ENCODE peak calls at places on chromosome 16, in nine cellular contexts. One of them, this sample, is unnamed.

GRCh38 chr16:11349599-11350276 is 4.5 kb downstream of the RMI2 start:
- DNase-seq in Peyer's patch: peak
- DNase-seq in breast epithelium: peak
- DNase-seq in mammary epithelial cell: peak
- DNase-seq in AG10803: peak
- DNase-seq in ovary: no peak
- DNase-seq in HL-60: peak
- DNase-seq in CD8-positive, alpha-beta T cell: no peak
- DNase-seq in mucosa of descending colon: peak
- DNase-seq in this sample: no peak

GRCh38 chr16:58510776-58511628 is 4.3 kb upstream of the SETD6 start:
- DNase-seq in Peyer's patch: peak
- DNase-seq in breast epithelium: no peak
- DNase-seq in mammary epithelial cell: no peak
- DNase-seq in AG10803: no peak
- DNase-seq in ovary: no peak
- DNase-seq in HL-60: no peak
- DNase-seq in CD8-positive, alpha-beta T cell: no peak
- DNase-seq in mucosa of descending colon: no peak
- DNase-seq in this sample: no peak

GRCh38 chr16:81376880-81377279 is 62.1 kb downstream of the GAN start:
- DNase-seq in Peyer's patch: no peak
- DNase-seq in breast epithelium: no peak
- DNase-seq in mammary epithelial cell: peak
- DNase-seq in AG10803: no peak
- DNase-seq in ovary: no peak
- DNase-seq in HL-60: no peak
- DNase-seq in CD8-positive, alpha-beta T cell: no peak
- DNase-seq in mucosa of descending colon: no peak
- DNase-seq in this sample: no peak

GRCh38 chr16:80120899-80121521 is 419.8 kb upstream of the DYNLRB2 start:
- DNase-seq in Peyer's patch: no peak
- DNase-seq in breast epithelium: no peak
- DNase-seq in mammary epithelial cell: peak
- DNase-seq in AG10803: no peak
- DNase-seq in ovary: no peak
- DNase-seq in HL-60: no peak
- DNase-seq in CD8-positive, alpha-beta T cell: no peak
- DNase-seq in mucosa of descending colon: no peak
- DNase-seq in this sample: no peak

GRCh38 chr16:83470406-83470805 is 337.4 kb upstream of the HSBP1 start:
- DNase-seq in Peyer's patch: no peak
- DNase-seq in breast epithelium: no peak
- DNase-seq in mammary epithelial cell: no peak
- DNase-seq in AG10803: peak
- DNase-seq in ovary: no peak
- DNase-seq in HL-60: no peak
- DNase-seq in CD8-positive, alpha-beta T cell: no peak
- DNase-seq in mucosa of descending colon: no peak
- DNase-seq in this sample: no peak

GRCh38 chr16:57307365-57307764 is 22.9 kb upstream of the PLLP start:
- DNase-seq in Peyer's patch: no peak
- DNase-seq in breast epithelium: peak
- DNase-seq in mammary epithelial cell: no peak
- DNase-seq in AG10803: no peak
- DNase-seq in ovary: no peak
- DNase-seq in HL-60: no peak
- DNase-seq in CD8-positive, alpha-beta T cell: no peak
- DNase-seq in mucosa of descending colon: no peak
- DNase-seq in this sample: no peak

GRCh38 chr16:29804455-29805231 is 1.7 kb upstream of the MAZ start:
- DNase-seq in Peyer's patch: peak
- DNase-seq in breast epithelium: no peak
- DNase-seq in mammary epithelial cell: no peak
- DNase-seq in AG10803: peak
- DNase-seq in ovary: peak
- DNase-seq in HL-60: peak
- DNase-seq in CD8-positive, alpha-beta T cell: no peak
- DNase-seq in mucosa of descending colon: no peak
- DNase-seq in this sample: no peak

GRCh38 chr16:11016524-11016988 is 72.2 kb downstream of the CLEC16A start:
- DNase-seq in Peyer's patch: no peak
- DNase-seq in breast epithelium: no peak
- DNase-seq in mammary epithelial cell: no peak
- DNase-seq in AG10803: peak
- DNase-seq in ovary: no peak
- DNase-seq in HL-60: no peak
- DNase-seq in CD8-positive, alpha-beta T cell: no peak
- DNase-seq in mucosa of descending colon: no peak
- DNase-seq in this sample: no peak

GRCh38 chr16:57999971-58000705 is at the start of gene ZNF319:
- DNase-seq in Peyer's patch: no peak
- DNase-seq in breast epithelium: no peak
- DNase-seq in mammary epithelial cell: peak
- DNase-seq in AG10803: peak
- DNase-seq in ovary: peak
- DNase-seq in HL-60: no peak
- DNase-seq in CD8-positive, alpha-beta T cell: no peak
- DNase-seq in mucosa of descending colon: peak
- DNase-seq in this sample: no peak

GRCh38 chr16:20203277-20203676 is 124.0 kb downstream of the GP2 start:
- DNase-seq in Peyer's patch: no peak
- DNase-seq in breast epithelium: no peak
- DNase-seq in mammary epithelial cell: no peak
- DNase-seq in AG10803: no peak
- DNase-seq in ovary: no peak
- DNase-seq in HL-60: no peak
- DNase-seq in CD8-positive, alpha-beta T cell: no peak
- DNase-seq in mucosa of descending colon: no peak
- DNase-seq in this sample: no peak

GRCh38 chr16:10123141-10123540 is 59.1 kb downstream of the GRIN2A start:
- DNase-seq in Peyer's patch: no peak
- DNase-seq in breast epithelium: no peak
- DNase-seq in mammary epithelial cell: no peak
- DNase-seq in AG10803: peak
- DNase-seq in ovary: no peak
- DNase-seq in HL-60: no peak
- DNase-seq in CD8-positive, alpha-beta T cell: no peak
- DNase-seq in mucosa of descending colon: no peak
- DNase-seq in this sample: no peak

GRCh38 chr16:64982581-64982980 is 139.3 kb downstream of the CDH11 start:
- DNase-seq in Peyer's patch: no peak
- DNase-seq in breast epithelium: no peak
- DNase-seq in mammary epithelial cell: no peak
- DNase-seq in AG10803: peak
- DNase-seq in ovary: no peak
- DNase-seq in HL-60: no peak
- DNase-seq in CD8-positive, alpha-beta T cell: no peak
- DNase-seq in mucosa of descending colon: no peak
- DNase-seq in this sample: no peak

GRCh38 chr16:70700101-70701020 is 14.5 kb upstream of the MTSS2 start:
- DNase-seq in Peyer's patch: no peak
- DNase-seq in breast epithelium: peak
- DNase-seq in mammary epithelial cell: peak
- DNase-seq in AG10803: no peak
- DNase-seq in ovary: no peak
- DNase-seq in HL-60: no peak
- DNase-seq in CD8-positive, alpha-beta T cell: no peak
- DNase-seq in mucosa of descending colon: no peak
- DNase-seq in this sample: no peak

GRCh38 chr16:85686912-85687591 is 1.7 kb downstream of the GINS2 start:
- DNase-seq in Peyer's patch: no peak
- DNase-seq in breast epithelium: no peak
- DNase-seq in mammary epithelial cell: no peak
- DNase-seq in AG10803: no peak
- DNase-seq in ovary: no peak
- DNase-seq in HL-60: no peak
- DNase-seq in CD8-positive, alpha-beta T cell: no peak
- DNase-seq in mucosa of descending colon: peak
- DNase-seq in this sample: peak

GRCh38 chr16:89730610-89731234 is 9.4 kb downstream of the ZNF276 start:
- DNase-seq in Peyer's patch: no peak
- DNase-seq in breast epithelium: no peak
- DNase-seq in mammary epithelial cell: no peak
- DNase-seq in AG10803: no peak
- DNase-seq in ovary: no peak
- DNase-seq in HL-60: no peak
- DNase-seq in CD8-positive, alpha-beta T cell: peak
- DNase-seq in mucosa of descending colon: no peak
- DNase-seq in this sample: no peak

GRCh38 chr16:89727406-89728120 is 6.2 kb downstream of the ZNF276 start:
- DNase-seq in Peyer's patch: no peak
- DNase-seq in breast epithelium: no peak
- DNase-seq in mammary epithelial cell: no peak
- DNase-seq in AG10803: no peak
- DNase-seq in ovary: no peak
- DNase-seq in HL-60: no peak
- DNase-seq in CD8-positive, alpha-beta T cell: no peak
- DNase-seq in mucosa of descending colon: no peak
- DNase-seq in this sample: no peak

GRCh38 chr16:89732142-89732917 is 11.0 kb downstream of the ZNF276 start:
- DNase-seq in Peyer's patch: no peak
- DNase-seq in breast epithelium: no peak
- DNase-seq in mammary epithelial cell: no peak
- DNase-seq in AG10803: no peak
- DNase-seq in ovary: no peak
- DNase-seq in HL-60: no peak
- DNase-seq in CD8-positive, alpha-beta T cell: no peak
- DNase-seq in mucosa of descending colon: no peak
- DNase-seq in this sample: no peak

GRCh38 chr16:89729863-89730574 is 8.7 kb downstream of the ZNF276 start:
- DNase-seq in Peyer's patch: no peak
- DNase-seq in breast epithelium: no peak
- DNase-seq in mammary epithelial cell: no peak
- DNase-seq in AG10803: no peak
- DNase-seq in ovary: no peak
- DNase-seq in HL-60: no peak
- DNase-seq in CD8-positive, alpha-beta T cell: no peak
- DNase-seq in mucosa of descending colon: no peak
- DNase-seq in this sample: no peak

GRCh38 chr16:89729293-89729692 is 8.0 kb downstream of the ZNF276 start:
- DNase-seq in Peyer's patch: no peak
- DNase-seq in breast epithelium: no peak
- DNase-seq in mammary epithelial cell: no peak
- DNase-seq in AG10803: no peak
- DNase-seq in ovary: no peak
- DNase-seq in HL-60: no peak
- DNase-seq in CD8-positive, alpha-beta T cell: no peak
- DNase-seq in mucosa of descending colon: no peak
- DNase-seq in this sample: no peak
- TF ChIP-seq CTCF in Peyer's patch: no peak
- TF ChIP-seq CTCF in breast epithelium: no peak
- TF ChIP-seq CTCF in mammary epithelial cell: no peak
- TF ChIP-seq CTCF in AG10803: no peak
- TF ChIP-seq CTCF in ovary: no peak
- TF ChIP-seq CTCF in HL-60: no peak
- TF ChIP-seq CTCF in CD8-positive, alpha-beta T cell: no peak
- TF ChIP-seq CTCF in mucosa of descending colon: no peak
- TF ChIP-seq CTCF in this sample: no peak

DNA sequence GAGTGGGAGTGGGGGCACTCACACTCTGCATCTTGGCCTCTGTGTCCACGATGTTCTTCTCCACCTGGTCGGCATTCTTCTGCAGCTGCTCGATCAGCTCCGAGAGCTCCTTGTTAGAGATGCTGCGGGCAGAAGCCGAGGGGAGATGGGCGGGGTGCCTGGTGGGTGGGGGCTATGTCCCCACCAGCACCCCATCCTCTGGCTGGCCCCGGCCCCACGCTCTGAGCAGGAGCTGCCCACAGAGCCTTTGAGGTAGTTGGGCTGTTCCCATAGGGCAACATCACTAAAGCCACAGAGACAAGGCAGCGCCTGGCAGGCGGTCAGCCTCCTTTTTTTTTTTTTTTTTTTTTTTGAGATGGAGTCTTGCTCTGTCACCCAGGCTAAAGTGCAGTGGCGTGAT is 26.1 kb downstream of the PPL start:
- DNase-seq in Peyer's patch: no peak
- DNase-seq in breast epithelium: no peak
- DNase-seq in mammary epithelial cell: no peak
- DNase-seq in AG10803: no peak
- DNase-seq in ovary: no peak
- DNase-seq in HL-60: no peak
- DNase-seq in CD8-positive, alpha-beta T cell: no peak
- DNase-seq in mucosa of descending colon: no peak
- DNase-seq in this sample: no peak
- H3K4me3 ChIP-seq in Peyer's patch: no peak
- H3K4me3 ChIP-seq in breast epithelium: no peak
- H3K4me3 ChIP-seq in mammary epithelial cell: no peak
- H3K4me3 ChIP-seq in AG10803: no peak
- H3K4me3 ChIP-seq in ovary: no peak
- H3K4me3 ChIP-seq in HL-60: no peak
- H3K4me3 ChIP-seq in CD8-positive, alpha-beta T cell: no peak
- H3K4me3 ChIP-seq in mucosa of descending colon: no peak
- H3K4me3 ChIP-seq in this sample: no peak

DNA sequence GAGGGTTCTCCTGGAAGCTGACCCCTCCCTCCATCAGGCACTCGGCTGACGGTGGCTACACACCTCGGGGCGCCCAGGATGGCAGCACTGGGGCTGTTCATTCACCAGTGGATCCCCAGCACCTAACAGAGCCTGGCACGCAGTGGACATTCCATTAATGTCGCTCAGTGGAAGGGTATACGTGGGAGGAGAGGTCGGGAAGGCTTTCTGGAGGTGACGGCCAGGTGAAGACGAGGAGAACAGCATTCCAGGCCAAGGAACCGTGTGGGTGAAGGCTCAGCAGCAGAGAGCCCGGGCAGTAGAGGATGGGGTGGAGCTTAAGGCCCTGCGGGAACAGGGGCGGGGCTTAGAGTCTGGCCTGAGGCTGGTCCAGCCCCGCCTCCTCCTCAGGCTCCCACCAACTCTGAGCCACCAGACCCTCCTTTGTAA is 2.5 kb upstream of the HS3ST6 start:
- DNase-seq in Peyer's patch: peak
- DNase-seq in breast epithelium: no peak
- DNase-seq in mammary epithelial cell: no peak
- DNase-seq in AG10803: no peak
- DNase-seq in ovary: no peak
- DNase-seq in HL-60: no peak
- DNase-seq in CD8-positive, alpha-beta T cell: no peak
- DNase-seq in mucosa of descending colon: no peak
- DNase-seq in this sample: no peak
- TF ChIP-seq CTCF in Peyer's patch: no peak
- TF ChIP-seq CTCF in breast epithelium: no peak
- TF ChIP-seq CTCF in mammary epithelial cell: no peak
- TF ChIP-seq CTCF in AG10803: no peak
- TF ChIP-seq CTCF in ovary: no peak
- TF ChIP-seq CTCF in HL-60: no peak
- TF ChIP-seq CTCF in CD8-positive, alpha-beta T cell: no peak
- TF ChIP-seq CTCF in mucosa of descending colon: no peak
- TF ChIP-seq CTCF in this sample: no peak

DNA sequence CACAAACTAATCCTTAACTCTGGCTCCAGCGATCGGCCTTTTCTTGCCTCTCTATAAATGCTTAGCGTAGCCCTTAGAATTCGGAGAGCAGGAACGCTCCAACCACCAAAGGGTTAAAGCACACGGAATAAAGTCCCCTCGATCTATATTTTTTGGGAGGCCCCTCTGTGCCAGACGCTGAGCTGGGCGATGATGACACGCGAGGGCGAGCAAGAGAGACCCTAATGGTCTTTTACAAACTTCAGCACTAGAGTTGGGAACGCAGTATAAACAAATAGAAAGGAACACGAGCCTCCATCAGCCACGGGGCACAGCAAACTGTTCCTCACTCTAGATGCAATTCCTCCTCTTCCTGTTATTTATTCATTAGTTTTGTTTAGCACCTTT is 1.8 kb downstream of the TOX3 start:
- DNase-seq in Peyer's patch: no peak
- DNase-seq in breast epithelium: no peak
- DNase-seq in mammary epithelial cell: no peak
- DNase-seq in AG10803: no peak
- DNase-seq in ovary: no peak
- DNase-seq in HL-60: no peak
- DNase-seq in CD8-positive, alpha-beta T cell: no peak
- DNase-seq in mucosa of descending colon: peak
- DNase-seq in this sample: no peak
- H3K4me3 ChIP-seq in Peyer's patch: peak
- H3K4me3 ChIP-seq in breast epithelium: peak
- H3K4me3 ChIP-seq in mammary epithelial cell: no peak
- H3K4me3 ChIP-seq in AG10803: no peak
- H3K4me3 ChIP-seq in ovary: peak
- H3K4me3 ChIP-seq in HL-60: no peak
- H3K4me3 ChIP-seq in CD8-positive, alpha-beta T cell: no peak
- H3K4me3 ChIP-seq in mucosa of descending colon: peak
- H3K4me3 ChIP-seq in this sample: no peak

This sample was measured in GM12864.